ENCODE peak calls at places on chromosomes 7 and 10, in five cellular contexts. X is gastrocnemius medialis, U is astrocyte of the spinal cord, C is MCF 10A, P is AG10803. J is an unnamed sample.

GRCh38 chr7:138565451-138566114 is 105.5 kb downstream of the TRIM24 start:
- DNase-seq in P (peak; percentile 67), X (no peak), U (peak; percentile 22), C (peak; percentile 6), J (peak; percentile 36)

GRCh38 chr7:55365103-55365679 is at the start of gene LANCL2:
- DNase-seq in C (peak; percentile 14), P (no peak), X (peak; percentile 11), U (peak; percentile 55), J (peak; percentile 53)

GRCh38 chr10:74238031-74238431 is 87.0 kb downstream of the ADK start:
- DNase-seq in P (no peak), X (no peak), C (no peak), U (peak; percentile 79), J (peak; percentile 78)

GRCh38 chr7:32053204-32053603 is 17.0 kb downstream of the PDE1C start:
- DNase-seq in U (no peak), C (no peak), P (no peak), X (no peak), J (no peak)

GRCh38 chr10:118343115-118343514 is 991 bp upstream of the FAM204A start:
- DNase-seq in P (peak; percentile 37), U (peak; percentile 1), X (no peak), C (peak; percentile 62), J (peak; percentile 39)

GRCh38 chr10:74063256-74063655 is 65.3 kb downstream of the VCL start:
- DNase-seq in X (no peak), P (peak; percentile 66), C (no peak), U (peak; percentile 53), J (no peak)

GRCh38 chr10:5198386-5198785 is 1.7 kb downstream of the AKR1C4 start:
- DNase-seq in C (no peak), P (peak; percentile 37), U (no peak), X (no peak), J (no peak)

GRCh38 chr7:362416-363096 is 72.6 kb downstream of the FOXL3 start:
- DNase-seq in X (no peak), C (no peak), P (peak; percentile 13), U (no peak), J (no peak)

GRCh38 chr7:128458956-128459355 is 3.3 kb downstream of the HILPDA start:
- DNase-seq in X (no peak), C (no peak), U (no peak), P (no peak), J (no peak)

GRCh38 chr7:2926898-2927405 is 82.8 kb upstream of the GNA12 start:
- DNase-seq in P (no peak), C (no peak), U (no peak), X (no peak), J (no peak)

GRCh38 chr10:131929122-131929845 is 28.5 kb downstream of the PPP2R2D start:
- DNase-seq in X (no peak), U (no peak), P (no peak), C (no peak), J (peak; percentile 15)

GRCh38 chr7:116571037-116571436 is 46.2 kb downstream of the CAV1 start:
- DNase-seq in X (no peak), U (peak; percentile 88), P (peak; percentile 87), C (peak; percentile 58), J (peak; percentile 81)

J was measured in mesenchymal stem cell.